ENCODE peak calls at places on chromosomes 2 and 18, in seven cellular contexts. G, K, Y, R, U, F and S are unnamed samples. For H3K27me3 and H3K4me1, the result is how much of the 10 kb centered on the place peaks cover.

GRCh38 chr18:79948719-79949411 is 2.6 kb downstream of the SLC66A2 start:
- DNase-seq in G (no peak), K (no peak), Y (peak), R (no peak), U (no peak), F (no peak), S (no peak)

GRCh38 chr18:80182855-80183254 is 64.5 kb downstream of the PARD6G start:
- DNase-seq in G (no peak), K (no peak), Y (no peak), R (no peak), U (no peak), F (no peak), S (no peak)

GRCh38 chr2:16047701-16048100 is 107.4 kb downstream of the MYCN start:
- DNase-seq in G (no peak), K (no peak), Y (no peak), R (no peak), U (no peak), F (no peak), S (no peak)

GRCh38 chr2:222976521-222977076 is 75.4 kb upstream of the KCNE4 start:
- DNase-seq in G (no peak), K (no peak), Y (no peak), R (no peak), U (no peak), F (no peak), S (no peak)

GRCh38 chr18:47758000-47758399 is 172.5 kb downstream of the SMAD2 start:
- DNase-seq in G (no peak), K (no peak), Y (no peak), R (no peak), U (no peak), F (no peak), S (no peak)

GRCh38 chr2:196101325-196101981 is 32.8 kb upstream of the DNAH7 start:
- DNase-seq in G (peak), K (no peak), Y (no peak), R (no peak), U (peak), F (no peak), S (no peak)

GRCh38 chr2:140604096-140604495 is 1526.7 kb downstream of the LRP1B start:
- DNase-seq in G (no peak), K (no peak), Y (no peak), R (no peak), U (no peak), F (no peak), S (no peak)

GRCh38 chr2:99552529-99552928 is 62.7 kb upstream of the REV1 start:
- DNase-seq in G (no peak), K (no peak), Y (no peak), R (no peak), U (no peak), F (peak), S (no peak)

GRCh38 chr2:119333360-119333759 is 33.3 kb downstream of the C2orf76 start:
- DNase-seq in G (no peak), K (no peak), Y (no peak), R (no peak), U (no peak), F (no peak), S (no peak)

GRCh38 chr2:45897836-45898235 is 246.4 kb downstream of the PRKCE start:
- DNase-seq in G (no peak), K (no peak), Y (no peak), R (no peak), U (no peak), F (no peak), S (no peak)

GRCh38 chr2:119243621-119244020 is 20.0 kb downstream of the STEAP3 start:
- DNase-seq in G (no peak), K (no peak), Y (no peak), R (no peak), U (no peak), F (no peak), S (no peak)

GRCh38 chr18:57333941-57334340 is 18.4 kb upstream of the ST8SIA3 start:
- DNase-seq in G (no peak), K (no peak), Y (no peak), R (no peak), U (no peak), F (no peak), S (no peak)

GRCh38 chr2:160916300-160916699 is 243.9 kb upstream of the TANK start:
- DNase-seq in G (no peak), K (no peak), Y (no peak), R (no peak), U (no peak), F (no peak), S (no peak)

GRCh38 chr2:38013158-38013752 is 62.7 kb downstream of the CYP1B1 start:
- DNase-seq in G (no peak), K (no peak), Y (no peak), R (no peak), U (no peak), F (no peak), S (no peak)

GRCh38 chr2:190979906-190980629 is 33.9 kb downstream of the STAT1 start:
- DNase-seq in G (peak), K (no peak), Y (peak), R (peak), U (peak), F (peak), S (peak)

GRCh38 chr2:8680931-8681760 is 710 bp upstream of the ID2 start:
- DNase-seq in G (peak), K (peak), Y (peak), R (peak), U (peak), F (peak), S (no peak)

DNA sequence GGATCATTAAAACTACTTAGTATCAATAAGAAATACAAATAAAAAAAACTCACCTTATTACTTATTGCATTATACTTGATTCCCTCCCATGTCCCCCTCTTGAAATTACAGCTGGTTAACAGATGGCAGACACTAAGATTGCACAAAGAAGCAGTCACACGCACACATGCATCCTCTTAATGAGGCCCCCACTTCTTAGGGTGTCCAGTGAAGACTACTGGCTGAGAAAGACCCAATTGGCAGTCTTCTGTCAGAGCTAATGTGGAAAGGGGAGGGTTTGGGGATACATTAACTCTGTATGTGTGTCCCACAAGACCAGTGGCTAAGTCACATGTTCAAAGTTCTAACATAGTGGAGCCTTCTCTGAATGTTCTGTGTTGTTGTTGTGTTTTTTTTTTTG is 210.7 kb downstream of the MTX2 start:
- DNase-seq in G (no peak), K (no peak), Y (no peak), R (no peak), U (no peak), F (no peak), S (no peak)
- H3K27me3 ChIP-seq in G (under half), K (under half), Y (under half), R (under half), U (under half), F (under half), S (under half)

DNA sequence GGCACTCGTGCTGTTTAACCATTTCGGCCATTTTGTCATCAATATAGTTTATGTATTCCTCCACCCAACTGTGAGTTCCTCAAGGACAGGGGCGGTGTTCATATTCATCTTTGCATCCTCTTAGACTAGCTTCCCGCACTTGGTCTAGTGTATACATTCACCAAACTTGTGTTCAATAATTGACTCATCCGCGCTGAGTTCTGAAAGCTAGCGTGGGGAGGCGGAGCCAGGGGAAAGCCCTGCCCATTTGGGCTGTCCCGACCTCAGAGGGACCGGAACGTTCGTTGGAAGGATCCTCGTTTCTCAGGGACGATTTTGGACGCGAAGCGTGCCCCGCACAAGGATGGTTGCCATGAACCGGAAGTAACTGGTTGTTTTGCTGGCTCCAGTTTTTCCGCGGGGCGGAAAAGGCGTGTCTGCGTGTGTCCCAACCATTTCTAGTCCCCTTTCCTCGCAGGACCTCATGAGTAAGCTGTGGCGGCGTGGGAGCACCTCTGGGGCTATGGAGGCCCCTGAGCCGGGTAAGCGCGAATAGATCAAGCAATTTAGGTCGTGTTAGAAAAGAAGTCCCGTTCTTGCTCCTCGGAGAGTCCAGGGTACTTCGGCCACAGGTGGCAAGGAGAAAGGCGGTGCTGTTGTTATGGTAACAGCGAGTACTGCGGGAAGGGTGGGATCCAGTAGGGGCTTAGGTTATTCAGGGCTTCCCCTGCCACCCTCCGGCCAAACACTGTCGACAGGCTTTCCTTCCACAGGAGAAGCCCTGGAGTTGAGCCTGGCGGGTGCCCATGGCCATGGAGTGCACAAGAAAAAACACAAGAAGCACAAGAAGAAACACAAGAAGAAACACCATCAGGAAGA is at the start of gene INO80B:
- DNase-seq in G (peak), K (peak), Y (peak), R (peak), U (peak), F (peak), S (peak)
- TF ChIP-seq POLR2A in G (peak), K (peak), Y (no peak), R (no peak), U (peak), F (no peak), S (no peak)

GRCh38 chr2:10380048-10380926 is 67.8 kb downstream of the ODC1 start:
- DNase-seq in G (no peak), K (no peak), Y (no peak), R (no peak), U (no peak), F (no peak), S (no peak)
- H3K4me1 ChIP-seq in G (under half), K (under half), Y (under half), R (under half), U (under half), F (half or more), S (under half)

GRCh38 chr2:170405326-170405725 is 227.4 kb downstream of the MYO3B start:
- DNase-seq in G (no peak), K (no peak), Y (no peak), R (no peak), U (no peak), F (no peak), S (no peak)
- H3K27me3 ChIP-seq in G (under half), K (under half), Y (under half), R (under half), U (under half), F (under half), S (half or more)

DNA sequence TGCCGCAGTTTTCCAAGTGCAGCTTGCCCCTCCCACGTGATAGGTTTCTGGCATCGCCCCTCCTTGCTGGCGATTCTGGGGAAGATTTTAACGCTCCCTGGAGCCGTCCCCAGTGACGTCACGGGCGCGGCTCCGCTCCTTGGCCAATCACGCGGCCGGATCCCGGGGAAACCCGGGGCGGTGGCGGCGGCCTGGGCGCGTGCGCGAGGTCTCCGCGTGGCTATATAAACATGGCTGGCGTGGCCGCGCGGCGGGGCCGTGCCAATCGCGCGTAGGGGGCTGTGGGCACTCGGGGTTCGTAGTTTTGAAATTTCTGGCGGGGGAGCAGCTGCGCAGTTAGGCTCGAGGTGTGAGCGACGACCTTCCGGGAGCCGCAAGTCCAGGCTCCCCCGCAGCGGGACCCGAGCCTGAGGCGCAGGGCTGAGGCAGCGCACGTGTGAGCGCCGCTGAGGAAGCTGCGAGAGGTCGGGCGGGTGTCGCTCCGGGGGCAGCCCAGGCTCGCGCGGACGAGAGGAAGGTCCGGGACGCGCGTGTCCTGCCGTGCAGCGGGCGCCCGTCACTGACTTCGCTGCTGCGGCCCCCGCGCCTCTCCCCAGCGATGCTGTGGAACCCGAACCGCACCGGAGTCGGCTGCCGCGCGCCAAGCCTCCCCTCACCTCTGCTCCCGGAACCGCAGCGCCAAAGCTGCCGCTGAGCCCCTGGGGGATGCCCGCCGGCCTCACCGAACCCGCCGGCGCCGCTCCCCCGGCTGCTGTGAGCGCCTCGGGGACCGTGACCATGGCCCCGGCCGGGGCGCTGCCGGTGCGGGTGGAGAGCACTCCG is at the start of gene TAF4B:
- DNase-seq in G (peak), K (peak), Y (peak), R (peak), U (peak), F (peak), S (peak)
- TF ChIP-seq POLR2A in G (peak), K (peak), Y (no peak), R (peak), U (peak), F (no peak), S (no peak)

GRCh38 chr2:20423847-20424246 is 23.0 kb upstream of the RHOB start:
- DNase-seq in G (peak), K (no peak), Y (no peak), R (no peak), U (no peak), F (no peak), S (no peak)

GRCh38 chr2:20427931-20428526 is 18.8 kb upstream of the RHOB start:
- DNase-seq in G (no peak), K (no peak), Y (no peak), R (peak), U (no peak), F (no peak), S (no peak)

GRCh38 chr2:20425371-20425881 is 21.4 kb upstream of the RHOB start:
- DNase-seq in G (peak), K (no peak), Y (no peak), R (no peak), U (no peak), F (no peak), S (no peak)

GRCh38 chr2:20424300-20425290 is 22.3 kb upstream of the RHOB start:
- DNase-seq in G (peak), K (no peak), Y (peak), R (no peak), U (peak), F (peak), S (peak)

DNA sequence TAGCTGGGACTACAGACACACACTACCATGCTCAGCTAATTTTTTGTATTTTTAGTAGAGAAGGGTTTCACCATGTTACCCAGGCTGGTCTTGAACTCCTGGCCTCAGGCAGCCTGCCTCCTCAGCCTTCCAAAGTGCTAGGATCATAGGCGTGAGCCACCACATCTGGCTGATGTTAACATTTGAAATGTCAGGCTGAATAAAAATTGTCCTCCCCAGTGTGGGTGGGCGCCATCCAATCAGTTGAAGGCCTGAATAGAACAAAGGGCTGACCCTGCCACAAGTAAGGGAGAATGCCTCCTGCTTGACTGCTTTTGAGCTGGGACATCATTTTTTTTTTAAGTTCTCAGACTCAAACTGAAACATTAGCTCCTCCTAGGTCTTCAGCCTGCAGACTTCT is 21.0 kb upstream of the RHOB start:
- DNase-seq in G (no peak), K (no peak), Y (no peak), R (no peak), U (no peak), F (no peak), S (no peak)
- H3K4me1 ChIP-seq in G (under half), K (under half), Y (under half), R (under half), U (under half), F (half or more), S (under half)

GRCh38 chr2:23500836-23501235 is 115.9 kb downstream of the KLHL29 start:
- DNase-seq in G (no peak), K (no peak), Y (no peak), R (no peak), U (no peak), F (no peak), S (no peak)
- H3K27me3 ChIP-seq in G (under half), K (under half), Y (under half), R (under half), U (under half), F (under half), S (under half)

GRCh38 chr2:156333951-156334495 is 1.5 kb upstream of the NR4A2 start:
- DNase-seq in G (peak), K (no peak), Y (peak), R (peak), U (peak), F (peak), S (peak)
- TF ChIP-seq POLR2A in G (peak), K (peak), Y (peak), R (peak), U (peak), F (no peak), S (peak)

DNA sequence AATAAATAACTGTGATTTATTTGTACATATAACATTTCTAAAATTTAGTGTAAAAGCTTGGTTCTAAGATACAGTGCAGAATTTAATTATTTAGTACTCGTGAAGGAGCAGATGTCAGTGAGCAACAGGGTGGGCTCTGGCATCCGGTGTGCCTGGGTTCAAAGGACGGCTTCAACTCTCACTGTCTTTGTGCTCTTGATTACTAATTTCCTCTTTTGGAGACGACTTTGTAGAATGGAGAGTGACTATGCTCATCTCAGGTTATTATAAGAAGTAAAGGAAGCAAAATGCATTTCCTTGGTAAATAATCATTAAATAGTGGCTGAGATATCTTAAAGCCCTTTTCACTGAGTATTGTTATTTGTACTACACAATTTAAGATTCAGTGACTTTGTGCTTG is 271.7 kb downstream of the ASXL3 start:
- DNase-seq in G (no peak), K (no peak), Y (no peak), R (no peak), U (no peak), F (no peak), S (no peak)
- H3K4me1 ChIP-seq in G (under half), K (under half), Y (under half), R (under half), U (under half), F (under half), S (under half)